ENCODE peak calls at places on chromosomes 7 and 10, in five cellular contexts. W is breast epithelium, N is heart left ventricle, Y is ovary, P is right lobe of liver. J is an unnamed sample.

GRCh38 chr7:953547-954327 is 743 bp downstream of the ADAP1 start:
- DNase-seq in W (peak), N (peak), Y (no peak), P (peak), J (peak)

GRCh38 chr7:150481207-150481920 is 30.9 kb downstream of the GIMAP8 start:
- DNase-seq in W (no peak), N (no peak), Y (no peak), P (no peak), J (no peak)

GRCh38 chr10:59708816-59709471 is 706 bp downstream of the SLC16A9 start:
- DNase-seq in W (no peak), N (no peak), Y (peak), P (peak), J (peak)

GRCh38 chr10:104274762-104275721 is 6.1 kb downstream of the GSTO2 start:
- DNase-seq in W (no peak), N (peak), Y (peak), P (peak), J (peak)

GRCh38 chr7:4803397-4804241 is 28.2 kb downstream of the AP5Z1 start:
- DNase-seq in W (no peak), N (no peak), Y (no peak), P (no peak), J (no peak)

GRCh38 chr10:22003964-22004281 is 393 bp upstream of the DNAJC1 start:
- DNase-seq in W (no peak), N (no peak), Y (no peak), P (no peak), J (no peak)

GRCh38 chr7:157429001-157429679 is 92.3 kb downstream of the DNAJB6 start:
- DNase-seq in W (no peak), N (no peak), Y (no peak), P (peak), J (no peak)

GRCh38 chr10:92990615-92991014 is 70.0 kb upstream of the CYP26C1 start:
- DNase-seq in W (no peak), N (no peak), Y (no peak), P (no peak), J (peak)

GRCh38 chr10:103535595-103535994 is 42.1 kb downstream of the NEURL1 start:
- DNase-seq in W (no peak), N (no peak), Y (no peak), P (no peak), J (no peak)

GRCh38 chr10:116080553-116080952 is 192.5 kb downstream of the GFRA1 start:
- DNase-seq in W (no peak), N (no peak), Y (no peak), P (no peak), J (no peak)

GRCh38 chr10:130137077-130137448 is 872 bp downstream of the GLRX3 start:
- DNase-seq in W (no peak), N (no peak), Y (no peak), P (no peak), J (peak)

GRCh38 chr10:34008641-34009040 is 674.2 kb upstream of the NRP1 start:
- DNase-seq in W (no peak), N (no peak), Y (no peak), P (no peak), J (no peak)

GRCh38 chr10:62047240-62047897 is 145.9 kb downstream of the ARID5B start:
- DNase-seq in W (no peak), N (no peak), Y (no peak), P (no peak), J (no peak)

GRCh38 chr7:132965951-132966350 is 115.9 kb downstream of the CHCHD3 start:
- DNase-seq in W (no peak), N (no peak), Y (no peak), P (no peak), J (no peak)

GRCh38 chr10:43888551-43888950 is 239.9 kb upstream of the ZNF32 start:
- DNase-seq in W (no peak), N (no peak), Y (no peak), P (no peak), J (no peak)

GRCh38 chr10:71933651-71934050 is 30.5 kb upstream of the CHST3 start:
- DNase-seq in W (no peak), N (no peak), Y (no peak), P (no peak), J (no peak)

GRCh38 chr10:62268027-62268398 is 631 bp downstream of the RTKN2 start:
- DNase-seq in W (no peak), N (no peak), Y (no peak), P (no peak), J (no peak)

GRCh38 chr7:32680259-32681173 is 185.2 kb downstream of the AVL9 start:
- DNase-seq in W (peak), N (no peak), Y (no peak), P (no peak), J (no peak)

GRCh38 chr7:67343566-67343965 is 346.9 kb downstream of the TYW1 start:
- DNase-seq in W (no peak), N (no peak), Y (no peak), P (no peak), J (no peak)

GRCh38 chr7:96219382-96220130 is 102.3 kb downstream of the SLC25A13 start:
- DNase-seq in W (no peak), N (no peak), Y (no peak), P (no peak), J (no peak)

GRCh38 chr7:106535234-106536026 is 125.5 kb downstream of the CCDC71L start:
- DNase-seq in W (no peak), N (no peak), Y (no peak), P (no peak), J (no peak)

GRCh38 chr7:154832557-154833138 is 170.3 kb downstream of the PAXIP1 start:
- DNase-seq in W (no peak), N (no peak), Y (no peak), P (no peak), J (no peak)

GRCh38 chr10:43461950-43462349 is 25.0 kb downstream of the ZNF487 start:
- DNase-seq in W (no peak), N (no peak), Y (no peak), P (no peak), J (peak)

GRCh38 chr10:121771957-121772356 is 155.9 kb downstream of the ATE1 start:
- DNase-seq in W (no peak), N (no peak), Y (no peak), P (no peak), J (no peak)

GRCh38 chr10:93745411-93746065 is 12.2 kb upstream of the LGI1 start:
- DNase-seq in W (no peak), N (peak), Y (no peak), P (peak), J (no peak)

GRCh38 chr7:26684447-26684846 is 179.9 kb downstream of the SKAP2 start:
- DNase-seq in W (no peak), N (no peak), Y (no peak), P (no peak), J (no peak)

GRCh38 chr10:3294919-3295318 is 122.3 kb upstream of the PITRM1 start:
- DNase-seq in W (no peak), N (no peak), Y (no peak), P (no peak), J (no peak)

GRCh38 chr7:39825391-39825790 is 124.7 kb upstream of the CDK13 start:
- DNase-seq in W (no peak), N (no peak), Y (no peak), P (no peak), J (no peak)

GRCh38 chr7:15085361-15085760 is 182.8 kb upstream of the DGKB start:
- DNase-seq in W (no peak), N (no peak), Y (no peak), P (no peak), J (no peak)

GRCh38 chr10:77547651-77548050 is 90.0 kb downstream of the KCNMA1 start:
- DNase-seq in W (no peak), N (no peak), Y (no peak), P (no peak), J (no peak)

GRCh38 chr10:48943096-48943495 is 3.5 kb upstream of the LRRC18 start:
- DNase-seq in W (no peak), N (no peak), Y (no peak), P (no peak), J (no peak)

GRCh38 chr7:150451097-150451793 is 815 bp downstream of the GIMAP8 start:
- DNase-seq in W (no peak), N (peak), Y (no peak), P (peak), J (peak)

GRCh38 chr10:71727429-71728217 is 8.0 kb upstream of the C10orf105 start:
- DNase-seq in W (peak), N (peak), Y (peak), P (peak), J (peak)

GRCh38 chr7:25795824-25796235 is 356.2 kb upstream of the NFE2L3 start:
- DNase-seq in W (no peak), N (no peak), Y (no peak), P (no peak), J (peak)

GRCh38 chr7:119197872-119198527 is 973.5 kb downstream of the ANKRD7 start:
- DNase-seq in W (no peak), N (no peak), Y (no peak), P (peak), J (peak)

GRCh38 chr10:124650820-124651401 is 93.3 kb downstream of the FAM53B start:
- DNase-seq in W (no peak), N (peak), Y (no peak), P (no peak), J (no peak)

GRCh38 chr10:23656735-23657134 is 217.9 kb downstream of the OTUD1 start:
- DNase-seq in W (no peak), N (no peak), Y (no peak), P (no peak), J (no peak)

GRCh38 chr10:16916496-16916895 is 99.3 kb upstream of the RSU1 start:
- DNase-seq in W (no peak), N (no peak), Y (no peak), P (no peak), J (no peak)

GRCh38 chr10:27258838-27259532 is 18.4 kb upstream of the ACBD5 start:
- DNase-seq in W (no peak), N (peak), Y (no peak), P (peak), J (no peak)

DNA sequence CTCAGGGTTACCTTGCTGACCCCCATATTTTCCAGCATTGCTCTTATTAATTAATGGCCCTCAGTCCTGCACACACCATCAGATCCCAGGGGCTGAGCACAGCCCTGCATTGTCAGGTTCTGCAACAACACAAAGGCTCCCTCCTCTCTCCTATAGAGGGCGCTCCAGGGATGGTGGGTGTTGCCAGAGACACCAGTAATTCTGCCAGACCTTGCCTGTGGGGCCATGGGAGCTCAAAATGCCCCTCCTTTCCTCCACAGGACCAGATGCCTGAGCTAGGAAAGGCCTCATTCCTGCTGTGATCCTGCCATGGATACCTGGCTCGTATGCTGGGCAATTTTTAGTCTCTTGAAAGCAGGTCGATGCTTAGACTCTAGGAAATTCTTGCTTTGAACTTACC is 42.8 kb upstream of the PRSS58 start:
- DNase-seq in W (no peak), N (no peak), Y (no peak), P (no peak), J (no peak)
- TF ChIP-seq CTCF in W (no peak), N (peak), Y (no peak), P (no peak), J (no peak)

GRCh38 chr10:5977471-5978370 is at the start of gene IL15RA:
- DNase-seq in W (peak), N (peak), Y (peak), P (peak), J (peak)
- H3K27ac ChIP-seq in W (peak), N (peak), Y (peak), P (peak), J (peak)

GRCh38 chr10:97686962-97687784 is at the start of gene AVPI1:
- DNase-seq in W (peak), N (peak), Y (peak), P (peak), J (peak)
- TF ChIP-seq POLR2A in W (peak), N (peak), Y (peak), P (peak), J (peak)

GRCh38 chr7:2374830-2375728 is 20.5 kb downstream of the EIF3B start:
- DNase-seq in W (no peak), N (no peak), Y (no peak), P (no peak), J (no peak)
- TF ChIP-seq CTCF in W (no peak), N (no peak), Y (no peak), P (no peak), J (no peak)

DNA sequence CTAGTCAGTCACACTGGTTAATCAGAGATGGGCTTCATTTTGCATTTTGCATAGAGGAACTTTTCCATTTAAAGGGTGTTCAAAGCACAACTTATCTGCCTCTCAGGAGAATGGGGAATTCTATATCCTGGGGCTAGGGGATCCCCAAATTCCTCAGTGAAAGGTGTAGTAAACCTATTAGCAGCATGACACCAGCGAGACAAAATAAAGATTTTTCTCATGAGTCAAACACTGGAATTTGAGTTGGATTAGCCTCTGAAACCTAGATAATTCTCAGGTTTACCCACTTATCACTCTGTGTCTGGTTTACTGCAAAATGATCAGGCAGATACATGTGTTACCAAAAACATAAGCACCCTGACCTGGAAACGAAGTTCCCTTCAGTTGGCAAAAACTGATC is 2.1 kb downstream of the AFAP1L2 start:
- DNase-seq in W (no peak), N (no peak), Y (no peak), P (no peak), J (no peak)
- H3K27ac ChIP-seq in W (peak), N (peak), Y (peak), P (no peak), J (no peak)

J was measured in adrenal gland.